ENCODE peak calls at places on chromosomes 7 and 10, in ten cellular contexts. N is A549; S is cardiac muscle cell; J is CD4-positive, alpha-beta memory T cell; E is germinal center; A is non-pigmented ciliary epithelial cell; Y is LoVo; Z is left lung; X is NCI-H1092; P is activated gamma-delta T cell treated with anti-CD3 and anti-CD28 coated beads, Interleukin-2, amount 50 U/mL, for 16 hours. O is an unnamed sample.

GRCh38 chr10:33238643-33239042 is 95.8 kb downstream of the NRP1 start:
- DNase-seq in N (peak), S (no peak), J (no peak), E (no peak), A (peak), Y (no peak), Z (no peak), X (no peak), P (no peak), O (no peak)

GRCh38 chr10:33807527-33808377 is 473.3 kb upstream of the NRP1 start:
- DNase-seq in N (no peak), S (no peak), J (no peak), E (no peak), A (no peak), Y (no peak), Z (no peak), X (no peak), P (no peak), O (no peak)

GRCh38 chr10:89550509-89550908 is 15.1 kb upstream of the SLC16A12 start:
- DNase-seq in N (no peak), S (peak), J (no peak), E (no peak), A (no peak), Y (peak), Z (no peak), X (no peak), P (no peak), O (no peak)

GRCh38 chr7:156497776-156498509 is 142.6 kb upstream of the RNF32 start:
- DNase-seq in N (no peak), S (no peak), J (no peak), E (no peak), A (no peak), Y (no peak), Z (no peak), X (no peak), P (no peak), O (no peak)

GRCh38 chr7:82442492-82443043 is 1.0 kb downstream of the CACNA2D1 start:
- DNase-seq in N (peak), S (peak), J (no peak), E (no peak), A (no peak), Y (no peak), Z (no peak), X (peak), P (no peak), O (no peak)

GRCh38 chr10:63588436-63589180 is 67.4 kb downstream of the REEP3 start:
- DNase-seq in N (peak), S (no peak), J (no peak), E (no peak), A (no peak), Y (no peak), Z (no peak), X (no peak), P (no peak), O (no peak)

GRCh38 chr7:42494199-42494710 is 257.2 kb upstream of the GLI3 start:
- DNase-seq in N (no peak), S (no peak), J (no peak), E (no peak), A (no peak), Y (no peak), Z (no peak), X (no peak), P (no peak), O (no peak)

GRCh38 chr7:102917436-102918353 is 4.9 kb downstream of the LRRC17 start:
- DNase-seq in N (peak), S (peak), J (no peak), E (no peak), A (no peak), Y (no peak), Z (no peak), X (peak), P (no peak), O (no peak)

GRCh38 chr10:109647627-109648026 is 275.7 kb downstream of the XPNPEP1 start:
- DNase-seq in N (peak), S (no peak), J (no peak), E (no peak), A (no peak), Y (peak), Z (no peak), X (no peak), P (no peak), O (no peak)

GRCh38 chr7:112337892-112338291 is 112.4 kb upstream of the IFRD1 start:
- DNase-seq in N (no peak), S (no peak), J (no peak), E (no peak), A (no peak), Y (no peak), Z (no peak), X (no peak), P (no peak), O (no peak)

GRCh38 chr7:99255463-99255862 is 17.2 kb upstream of the MYH16 start:
- DNase-seq in N (no peak), S (no peak), J (no peak), E (no peak), A (no peak), Y (no peak), Z (no peak), X (no peak), P (no peak), O (no peak)

GRCh38 chr7:79820387-79820786 is 314.2 kb upstream of the GNAI1 start:
- DNase-seq in N (no peak), S (peak), J (no peak), E (no peak), A (no peak), Y (no peak), Z (peak), X (peak), P (no peak), O (no peak)

GRCh38 chr10:133187091-133187905 is 27.3 kb downstream of the KNDC1 start:
- DNase-seq in N (no peak), S (no peak), J (no peak), E (no peak), A (no peak), Y (no peak), Z (no peak), X (no peak), P (no peak), O (no peak)

O was measured in CD14-positive monocyte.